ENCODE peak calls at places on chromosomes 11 and 22, in nine cellular contexts. A is HCT116, U is IMR-90, B is heart left ventricle, S is right lobe of liver, O is tibial nerve, Y is adrenal gland, J is uterus, Z is sigmoid colon. X is an unnamed sample.

GRCh38 chr11:96752221-96752620 is 362.4 kb downstream of the JRKL start:
- DNase-seq in A (no peak), U (no peak), B (no peak), S (no peak), O (no peak), Y (no peak), J (no peak), Z (no peak), X (no peak)

GRCh38 chr11:44316388-44317240 is 6.7 kb upstream of the ALX4 start:
- DNase-seq in A (no peak), U (no peak), B (no peak), S (no peak), O (no peak), Y (no peak), J (no peak), Z (no peak), X (no peak)

GRCh38 chr11:96015911-96016565 is 92.1 kb upstream of the MTMR2 start:
- DNase-seq in A (no peak), U (no peak), B (no peak), S (no peak), O (no peak), Y (no peak), J (no peak), Z (no peak), X (no peak)

GRCh38 chr11:70948855-70949551 is 303.4 kb downstream of the SHANK2 start:
- DNase-seq in A (no peak), U (no peak), B (no peak), S (peak), O (no peak), Y (no peak), J (no peak), Z (no peak), X (no peak)

GRCh38 chr11:56172256-56172835 is 4.1 kb upstream of the OR5J2 start:
- DNase-seq in A (no peak), U (no peak), B (no peak), S (no peak), O (no peak), Y (no peak), J (no peak), Z (no peak), X (no peak)

GRCh38 chr22:42202669-42203068 is 67.8 kb downstream of the TCF20 start:
- DNase-seq in A (no peak), U (peak), B (no peak), S (no peak), O (no peak), Y (peak), J (no peak), Z (no peak), X (no peak)

GRCh38 chr22:49855491-49855911 is 1.9 kb downstream of the ZBED4 start:
- DNase-seq in A (no peak), U (peak), B (no peak), S (no peak), O (no peak), Y (no peak), J (no peak), Z (no peak), X (no peak)

GRCh38 chr11:36075053-36075452 is 131.2 kb downstream of the LDLRAD3 start:
- DNase-seq in A (no peak), U (peak), B (no peak), S (no peak), O (no peak), Y (no peak), J (no peak), Z (no peak), X (no peak)

GRCh38 chr11:93192163-93192562 is 5.6 kb downstream of the SLC36A4 start:
- DNase-seq in A (no peak), U (no peak), B (no peak), S (no peak), O (no peak), Y (no peak), J (no peak), Z (no peak), X (no peak)

GRCh38 chr22:35739642-35740041 is 22.0 kb downstream of the APOL5 start:
- DNase-seq in A (no peak), U (no peak), B (no peak), S (no peak), O (peak), Y (no peak), J (no peak), Z (no peak), X (no peak)

GRCh38 chr11:3920148-3920852 is 64.8 kb downstream of the STIM1 start:
- DNase-seq in A (peak), U (peak), B (no peak), S (no peak), O (peak), Y (no peak), J (peak), Z (peak), X (peak)

GRCh38 chr22:41532908-41533825 is 11.1 kb downstream of the POLR3H start:
- DNase-seq in A (no peak), U (peak), B (peak), S (peak), O (peak), Y (peak), J (peak), Z (peak), X (peak)

GRCh38 chr11:125331357-125331756 is 164.7 kb downstream of the FEZ1 start:
- DNase-seq in A (no peak), U (no peak), B (no peak), S (no peak), O (no peak), Y (no peak), J (no peak), Z (no peak), X (no peak)

GRCh38 chr11:40166892-40167291 is 1292.6 kb downstream of the LRRC4C start:
- DNase-seq in A (no peak), U (no peak), B (no peak), S (no peak), O (no peak), Y (no peak), J (no peak), Z (no peak), X (no peak)

GRCh38 chr22:35539487-35539886 is 1.1 kb upstream of the RASD2 start:
- DNase-seq in A (no peak), U (no peak), B (no peak), S (no peak), O (no peak), Y (no peak), J (no peak), Z (no peak), X (no peak)

GRCh38 chr11:86150826-86151187 is 81.9 kb upstream of the PICALM start:
- DNase-seq in A (no peak), U (no peak), B (no peak), S (no peak), O (no peak), Y (no peak), J (no peak), Z (no peak), X (no peak)

GRCh38 chr22:43263645-43264514 is 76.9 kb upstream of the TTLL12 start:
- DNase-seq in A (peak), U (peak), B (peak), S (peak), O (no peak), Y (peak), J (peak), Z (no peak), X (peak)

GRCh38 chr11:84775503-84775902 is 851.6 kb downstream of the DLG2 start:
- DNase-seq in A (no peak), U (no peak), B (no peak), S (no peak), O (no peak), Y (no peak), J (no peak), Z (no peak), X (no peak)

GRCh38 chr11:13152736-13153541 is 124.7 kb upstream of the BMAL1 start:
- DNase-seq in A (no peak), U (peak), B (no peak), S (no peak), O (no peak), Y (no peak), J (no peak), Z (no peak), X (no peak)

GRCh38 chr11:17296852-17297559 is 20.5 kb downstream of the NUCB2 start:
- DNase-seq in A (no peak), U (peak), B (no peak), S (no peak), O (no peak), Y (no peak), J (no peak), Z (no peak), X (no peak)

GRCh38 chr11:121374286-121374985 is 77.7 kb upstream of the SORL1 start:
- DNase-seq in A (no peak), U (no peak), B (no peak), S (no peak), O (no peak), Y (no peak), J (no peak), Z (no peak), X (no peak)

GRCh38 chr22:48647606-48648515 is 1179.8 kb downstream of the BRD1 start:
- DNase-seq in A (no peak), U (no peak), B (no peak), S (no peak), O (no peak), Y (no peak), J (no peak), Z (no peak), X (no peak)

GRCh38 chr11:9834281-9834680 is 170.4 kb downstream of the SWAP70 start:
- DNase-seq in A (no peak), U (no peak), B (no peak), S (no peak), O (no peak), Y (no peak), J (no peak), Z (no peak), X (no peak)

GRCh38 chr11:9838961-9839360 is 175.1 kb downstream of the SWAP70 start:
- DNase-seq in A (no peak), U (no peak), B (no peak), S (no peak), O (no peak), Y (no peak), J (no peak), Z (no peak), X (no peak)

GRCh38 chr11:9840460-9841004 is 176.7 kb downstream of the SWAP70 start:
- DNase-seq in A (no peak), U (no peak), B (no peak), S (no peak), O (no peak), Y (no peak), J (no peak), Z (no peak), X (no peak)

GRCh38 chr11:9839550-9839949 is 175.7 kb downstream of the SWAP70 start:
- DNase-seq in A (no peak), U (no peak), B (no peak), S (no peak), O (no peak), Y (no peak), J (no peak), Z (no peak), X (no peak)

GRCh38 chr11:9838229-9838628 is 174.4 kb downstream of the SWAP70 start:
- DNase-seq in A (no peak), U (no peak), B (no peak), S (no peak), O (no peak), Y (no peak), J (no peak), Z (no peak), X (no peak)
- H3K27ac ChIP-seq in A (no peak), U (no peak), B (no peak), S (no peak), O (no peak), Y (no peak), J (no peak), Z (no peak), X (peak)

GRCh38 chr22:45225732-45226560 is 14.7 kb downstream of the KIAA0930 start:
- DNase-seq in A (no peak), U (peak), B (no peak), S (peak), O (peak), Y (peak), J (no peak), Z (peak), X (peak)
- TF ChIP-seq POLR2A in A (no peak), U (no peak), B (no peak), S (peak), O (no peak), Y (no peak), J (no peak), Z (no peak), X (no peak)

DNA sequence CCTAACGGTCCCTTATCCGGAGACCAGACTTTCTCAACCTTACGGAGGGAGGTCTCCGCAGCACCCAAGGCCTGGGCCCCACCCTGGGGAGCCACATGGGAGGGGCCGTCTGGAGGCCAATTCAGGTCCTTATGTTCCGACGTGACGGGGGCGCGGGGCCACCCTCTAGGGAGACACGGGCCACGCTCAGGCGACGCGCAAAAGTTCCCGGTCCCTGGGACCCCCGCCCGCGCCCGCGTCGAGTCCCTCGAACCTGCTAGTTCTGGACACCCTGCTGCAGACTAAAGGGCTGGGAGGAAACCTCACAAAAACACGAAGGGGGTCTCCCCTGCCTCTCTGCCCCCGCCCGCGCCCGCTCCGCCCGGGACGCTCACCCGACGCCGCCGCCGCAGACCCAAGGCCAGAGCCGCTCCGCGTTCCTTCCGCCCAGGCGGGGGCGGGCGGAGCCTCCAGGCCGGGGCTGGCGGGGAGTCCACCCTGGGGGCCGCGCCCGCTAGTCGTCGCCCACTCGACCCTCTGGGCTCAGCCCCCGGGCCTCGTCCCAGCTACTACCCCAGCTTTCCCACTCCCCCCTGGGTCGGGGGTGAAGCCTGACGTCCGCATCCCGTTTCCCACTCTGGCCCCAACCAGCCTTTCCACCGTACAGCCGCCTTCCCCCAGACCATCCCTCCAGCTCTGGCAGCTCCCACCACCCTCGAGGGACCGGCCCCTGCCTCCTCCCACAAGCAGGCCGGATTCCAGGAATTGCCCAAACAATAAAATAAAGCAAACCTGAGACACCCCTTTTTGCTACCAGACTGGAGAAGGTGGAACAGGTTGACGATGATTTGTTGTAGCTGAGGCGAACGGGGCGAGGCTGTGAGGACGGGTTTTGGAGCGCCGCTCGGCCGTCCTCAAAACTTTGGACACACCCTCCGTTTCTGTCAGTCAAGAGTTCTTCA is 2.7 kb downstream of the RNH1 start:
- DNase-seq in A (no peak), U (no peak), B (no peak), S (no peak), O (peak), Y (peak), J (peak), Z (no peak), X (no peak)
- H3K27ac ChIP-seq in A (no peak), U (peak), B (peak), S (no peak), O (peak), Y (peak), J (peak), Z (peak), X (peak)

GRCh38 chr11:690738-691633 is 4.0 kb downstream of the DEAF1 start:
- DNase-seq in A (no peak), U (no peak), B (no peak), S (no peak), O (no peak), Y (no peak), J (no peak), Z (no peak), X (no peak)

GRCh38 chr11:689630-690029 is 5.4 kb downstream of the DEAF1 start:
- DNase-seq in A (no peak), U (no peak), B (no peak), S (no peak), O (no peak), Y (no peak), J (no peak), Z (no peak), X (no peak)

GRCh38 chr11:687751-688150 is 7.3 kb downstream of the DEAF1 start:
- DNase-seq in A (no peak), U (no peak), B (no peak), S (no peak), O (no peak), Y (no peak), J (no peak), Z (no peak), X (no peak)

GRCh38 chr11:688681-689080 is 6.3 kb downstream of the DEAF1 start:
- DNase-seq in A (no peak), U (no peak), B (no peak), S (no peak), O (no peak), Y (no peak), J (no peak), Z (no peak), X (no peak)

DNA sequence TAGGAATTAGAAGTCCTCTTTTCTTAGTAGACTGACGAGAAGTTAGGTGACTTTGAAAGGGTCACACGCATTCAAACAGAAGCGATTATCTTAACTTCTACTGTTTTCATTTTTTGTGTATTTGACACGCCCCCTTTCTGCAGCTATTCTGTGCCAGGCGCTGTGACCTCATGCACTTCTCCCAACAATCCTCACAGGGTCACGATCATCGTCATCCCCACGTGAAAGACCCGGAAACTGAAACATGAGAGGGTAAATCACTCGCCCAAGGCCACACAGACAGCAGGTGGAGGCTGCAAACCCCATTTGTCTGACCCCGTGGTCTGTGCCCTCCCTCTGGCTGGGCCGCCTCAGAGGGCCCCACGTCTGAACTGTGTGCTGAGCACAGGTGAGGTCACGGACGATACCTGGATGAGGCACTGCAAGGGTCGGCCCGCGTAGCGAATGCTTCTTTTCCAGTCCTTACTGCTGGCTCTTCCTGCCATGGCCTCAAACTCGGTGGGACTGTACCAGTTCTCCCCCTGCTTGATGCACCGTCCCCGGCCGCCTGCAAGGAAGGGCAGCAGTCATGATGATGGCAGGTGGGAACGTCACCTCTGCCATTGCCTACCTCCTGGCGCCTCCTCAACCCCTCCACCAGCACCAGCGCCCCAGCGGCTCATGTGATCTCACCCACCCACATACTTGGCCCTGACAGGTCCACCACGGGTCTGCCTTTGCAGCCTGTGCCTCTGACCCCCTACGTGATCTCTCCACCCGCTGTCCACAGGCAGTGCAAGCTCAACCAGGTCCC is 8.4 kb downstream of the DEAF1 start:
- DNase-seq in A (no peak), U (no peak), B (no peak), S (no peak), O (no peak), Y (no peak), J (no peak), Z (no peak), X (no peak)
- TF ChIP-seq POLR2A in A (no peak), U (no peak), B (no peak), S (no peak), O (no peak), Y (no peak), J (no peak), Z (no peak), X (no peak)

GRCh38 chr11:61737636-61738386 is 14.6 kb upstream of the MYRF start:
- DNase-seq in A (no peak), U (no peak), B (no peak), S (no peak), O (no peak), Y (no peak), J (no peak), Z (no peak), X (no peak)

GRCh38 chr11:61738776-61739175 is 13.7 kb upstream of the MYRF start:
- DNase-seq in A (no peak), U (no peak), B (no peak), S (no peak), O (no peak), Y (no peak), J (no peak), Z (no peak), X (no peak)

GRCh38 chr11:61739966-61740365 is 12.5 kb upstream of the MYRF start:
- DNase-seq in A (no peak), U (no peak), B (no peak), S (no peak), O (no peak), Y (no peak), J (no peak), Z (no peak), X (no peak)

GRCh38 chr11:61737131-61737530 is 15.3 kb upstream of the MYRF start:
- DNase-seq in A (no peak), U (no peak), B (no peak), S (no peak), O (no peak), Y (no peak), J (no peak), Z (no peak), X (no peak)

GRCh38 chr11:61739413-61739812 is 13.0 kb upstream of the MYRF start:
- DNase-seq in A (no peak), U (no peak), B (no peak), S (no peak), O (no peak), Y (no peak), J (no peak), Z (no peak), X (no peak)
- H3K27ac ChIP-seq in A (no peak), U (no peak), B (no peak), S (no peak), O (no peak), Y (no peak), J (no peak), Z (no peak), X (no peak)